ENCODE peak calls at places on chromosome 15, in seven cellular contexts. X is Panc1; Q is effector memory CD8-positive, alpha-beta T cell; E is activated naive CD8-positive, alpha-beta T cell treated with anti-CD3 and anti-CD28 coated beads, Interleukin-2, amount 10 ng/mL, durations not matched to agents 7 days and 5 days; U is esophagus mucosa; H is activated naive CD4-positive, alpha-beta T cell treated with anti-CD3 and anti-CD28 coated beads, Interleukin-2, amount 50 U/mL, for 72 hours; Y is stimulated activated naive B cell treated with anti-CD40 and anti-IgM and Interleukin-4, amounts not matched to agents 10 μg/mL and 1 μg/mL and 100 μg/mL, for 72 hours. S is an unnamed sample.
A peak's percentile ranks its signal among the peaks of the same experiment; 100 is the strongest.

GRCh38 chr15:20295238-20295811 is 246.3 kb downstream of the GOLGA6L6 start:
- ATAC-seq in Y (no peak), X (no peak), E (no peak), H (no peak), Q (no peak), U (no peak), S (no peak)

GRCh38 chr15:99987701-99988100 is 254.5 kb upstream of the LYSMD4 start:
- ATAC-seq in E (no peak), Q (no peak), Y (no peak), X (no peak), H (no peak), U (no peak), S (no peak)

GRCh38 chr15:50166216-50166615 is 15.8 kb upstream of the SLC27A2 start:
- ATAC-seq in X (no peak), Q (no peak), E (no peak), U (peak; percentile 90), Y (no peak), H (no peak), S (no peak)

GRCh38 chr15:42759093-42759492 is 22.2 kb upstream of the CDAN1 start:
- ATAC-seq in Q (no peak), Y (no peak), X (peak; percentile 51), U (peak; percentile 17), H (no peak), E (no peak), S (no peak)

GRCh38 chr15:40301467-40302179 is 6.1 kb downstream of the PLCB2 start:
- ATAC-seq in E (no peak), H (no peak), X (peak; percentile 18), Y (no peak), Q (no peak), U (no peak), S (no peak)

GRCh38 chr15:25327671-25328070 is 111.2 kb downstream of the UBE3A start:
- ATAC-seq in U (no peak), Q (no peak), Y (no peak), E (no peak), X (no peak), H (no peak), S (no peak)

GRCh38 chr15:23835944-23836343 is 148.8 kb upstream of the NDN start:
- ATAC-seq in Y (no peak), U (no peak), E (no peak), X (no peak), Q (no peak), H (no peak), S (no peak)

GRCh38 chr15:52076889-52077781 is 35.4 kb downstream of the BCL2L10 start:
- ATAC-seq in X (peak; percentile 83), U (peak; percentile 94), E (no peak), Q (no peak), H (peak; percentile 83), Y (no peak), S (peak; percentile 96)

GRCh38 chr15:60787737-60788513 is 309.0 kb upstream of the ICE2 start:
- ATAC-seq in Y (peak; percentile 65), Q (peak; percentile 81), E (peak; percentile 70), H (peak; percentile 72), X (no peak), U (peak; percentile 23), S (peak; percentile 69)

GRCh38 chr15:25863067-25863967 is at the start of gene ATP10A:
- ATAC-seq in E (peak; percentile 19), Y (peak; percentile 22), H (peak; percentile 48), Q (peak; percentile 13), X (peak; percentile 51), U (no peak), S (peak; percentile 36)

GRCh38 chr15:56208641-56209155 is 35.0 kb downstream of the RFX7 start:
- ATAC-seq in X (no peak), U (no peak), Q (no peak), E (no peak), Y (peak; percentile 34), H (no peak), S (peak; percentile 24)

GRCh38 chr15:81183403-81183760 is 13.3 kb upstream of the IL16 start:
- ATAC-seq in E (no peak), Y (no peak), U (no peak), Q (no peak), X (no peak), H (no peak), S (no peak)

GRCh38 chr15:51864408-51865056 is 35.1 kb downstream of the TMOD3 start:
- ATAC-seq in U (peak; percentile 98), Y (no peak), Q (no peak), H (peak; percentile 94), E (no peak), X (no peak), S (peak; percentile 87)

GRCh38 chr15:65939901-65940617 is 70.8 kb downstream of the RAB11A start:
- ATAC-seq in X (no peak), E (no peak), Y (no peak), U (peak; percentile 72), Q (no peak), H (no peak), S (no peak)

GRCh38 chr15:73866481-73866880 is 6.9 kb upstream of the TBC1D21 start:
- ATAC-seq in Q (no peak), X (no peak), H (no peak), E (no peak), U (no peak), Y (no peak), S (no peak)

GRCh38 chr15:85473455-85473854 is 93.1 kb downstream of the AKAP13 start:
- ATAC-seq in E (no peak), Q (peak; percentile 17), H (no peak), U (no peak), X (no peak), Y (peak; percentile 19), S (peak; percentile 62)

GRCh38 chr15:33243393-33243792 is 48.9 kb upstream of the FMN1 start:
- ATAC-seq in Q (no peak), X (peak; percentile 59), Y (no peak), H (no peak), U (no peak), E (no peak), S (no peak)

GRCh38 chr15:31062965-31063355 is 38.6 kb downstream of the TRPM1 start:
- ATAC-seq in Q (no peak), H (no peak), E (no peak), X (no peak), U (no peak), Y (no peak), S (no peak)

GRCh38 chr15:73540161-73540560 is 93.0 kb downstream of the NPTN start:
- ATAC-seq in U (no peak), E (no peak), X (no peak), H (no peak), Y (no peak), Q (no peak), S (no peak)

GRCh38 chr15:83717010-83717409 is 63.1 kb downstream of the ADAMTSL3 start:
- ATAC-seq in E (no peak), U (no peak), Q (no peak), X (no peak), Y (no peak), H (no peak), S (no peak)

GRCh38 chr15:28185148-28185895 is 86.2 kb upstream of the OCA2 start:
- ATAC-seq in E (no peak), X (no peak), Q (no peak), U (no peak), H (no peak), Y (no peak), S (no peak)

GRCh38 chr15:67134577-67135492 is 69.4 kb downstream of the SMAD3 start:
- ATAC-seq in E (peak; percentile 27), X (peak; percentile 7), Y (peak; percentile 4), U (peak; percentile 21), H (peak; percentile 16), Q (peak; percentile 40), S (peak; percentile 7)

GRCh38 chr15:22904736-22905135 is 66.3 kb downstream of the NIPA2 start:
- ATAC-seq in U (no peak), X (no peak), Q (no peak), Y (no peak), E (no peak), H (no peak), S (no peak)

GRCh38 chr15:60179786-60180391 is 175.8 kb downstream of the FOXB1 start:
- ATAC-seq in Q (peak; percentile 59), H (peak; percentile 36), Y (peak; percentile 48), X (peak; percentile 89), U (peak; percentile 61), E (no peak), S (peak; percentile 51)

GRCh38 chr15:39466428-39466827 is 114.5 kb upstream of the THBS1 start:
- ATAC-seq in U (no peak), X (no peak), Q (no peak), E (no peak), Y (no peak), H (no peak), S (no peak)

GRCh38 chr15:48679952-48680351 is 34.4 kb upstream of the FBN1 start:
- ATAC-seq in Q (no peak), U (no peak), Y (no peak), E (no peak), H (no peak), X (no peak), S (no peak)

GRCh38 chr15:92936693-92937092 is 36.6 kb downstream of the CHD2 start:
- ATAC-seq in U (no peak), X (no peak), Y (no peak), Q (no peak), H (no peak), E (peak; percentile 36), S (no peak)

GRCh38 chr15:88300018-88300549 is 43.5 kb upstream of the NTRK3 start:
- ATAC-seq in X (no peak), E (no peak), Q (no peak), U (no peak), H (no peak), Y (no peak), S (no peak)

GRCh38 chr15:70286110-70286806 is 188.5 kb upstream of the TLE3 start:
- ATAC-seq in E (no peak), U (no peak), Y (no peak), X (no peak), Q (no peak), H (no peak), S (no peak)

GRCh38 chr15:100186366-100186765 is 155.4 kb downstream of the ADAMTS17 start:
- ATAC-seq in Q (no peak), X (no peak), H (no peak), U (no peak), E (no peak), Y (no peak), S (no peak)

S was measured in activated T-helper 17 cell treated with anti-CD3 and anti-CD28 coated beads, Interleukin-2, amount 50 U/mL, for 72 hours.